ENCODE peak calls at places on chromosome 15, in ten cellular contexts. One of them, this sample, is unnamed. For H3K4me1, the result is how much of the 10 kb centered on the place peaks cover.

GRCh38 chr15:69410290-69410874 is 3.8 kb upstream of the KIF23 start:
- DNase-seq in Caco-2: peak
- DNase-seq in suprapubic skin: no peak
- DNase-seq in adipocyte: peak
- DNase-seq in breast epithelium: peak
- DNase-seq in trophoblast cell: no peak
- DNase-seq in neuronal stem cell: no peak
- DNase-seq in small intestine: peak
- DNase-seq in SJSA1: no peak
- DNase-seq in colonic mucosa: no peak
- DNase-seq in this sample: no peak

GRCh38 chr15:38631126-38632075 is 66.8 kb upstream of the RASGRP1 start:
- DNase-seq in trophoblast cell: no peak
- DNase-seq in breast epithelium: no peak
- DNase-seq in adipocyte: no peak
- DNase-seq in colonic mucosa: no peak
- DNase-seq in SJSA1: no peak
- DNase-seq in Caco-2: no peak
- DNase-seq in suprapubic skin: no peak
- DNase-seq in neuronal stem cell: no peak
- DNase-seq in small intestine: no peak
- DNase-seq in this sample: no peak

GRCh38 chr15:34271493-34271892 is 46.7 kb downstream of the EMC4 start:
- DNase-seq in neuronal stem cell: no peak
- DNase-seq in trophoblast cell: peak
- DNase-seq in adipocyte: peak
- DNase-seq in Caco-2: no peak
- DNase-seq in SJSA1: no peak
- DNase-seq in breast epithelium: no peak
- DNase-seq in colonic mucosa: no peak
- DNase-seq in small intestine: no peak
- DNase-seq in suprapubic skin: no peak
- DNase-seq in this sample: no peak

GRCh38 chr15:78069052-78069414 is 8.5 kb downstream of the TBC1D2B start:
- DNase-seq in colonic mucosa: no peak
- DNase-seq in trophoblast cell: no peak
- DNase-seq in small intestine: no peak
- DNase-seq in Caco-2: no peak
- DNase-seq in suprapubic skin: no peak
- DNase-seq in adipocyte: no peak
- DNase-seq in neuronal stem cell: no peak
- DNase-seq in breast epithelium: no peak
- DNase-seq in SJSA1: no peak
- DNase-seq in this sample: no peak

GRCh38 chr15:42576776-42577175 is 1.4 kb downstream of the STARD9 start:
- DNase-seq in suprapubic skin: no peak
- DNase-seq in breast epithelium: no peak
- DNase-seq in Caco-2: no peak
- DNase-seq in neuronal stem cell: no peak
- DNase-seq in colonic mucosa: no peak
- DNase-seq in SJSA1: no peak
- DNase-seq in trophoblast cell: no peak
- DNase-seq in adipocyte: no peak
- DNase-seq in small intestine: no peak
- DNase-seq in this sample: no peak

GRCh38 chr15:65184305-65184943 is 718 bp downstream of the CLPX start:
- DNase-seq in small intestine: peak
- DNase-seq in SJSA1: peak
- DNase-seq in breast epithelium: peak
- DNase-seq in Caco-2: peak
- DNase-seq in adipocyte: peak
- DNase-seq in neuronal stem cell: peak
- DNase-seq in trophoblast cell: peak
- DNase-seq in colonic mucosa: peak
- DNase-seq in suprapubic skin: peak
- DNase-seq in this sample: peak

GRCh38 chr15:64763462-64763861 is 11.9 kb downstream of the RBPMS2 start:
- DNase-seq in SJSA1: no peak
- DNase-seq in trophoblast cell: no peak
- DNase-seq in adipocyte: no peak
- DNase-seq in small intestine: no peak
- DNase-seq in Caco-2: no peak
- DNase-seq in breast epithelium: no peak
- DNase-seq in neuronal stem cell: no peak
- DNase-seq in suprapubic skin: no peak
- DNase-seq in colonic mucosa: no peak
- DNase-seq in this sample: no peak

GRCh38 chr15:85171736-85172135 is 190.1 kb downstream of the PDE8A start:
- DNase-seq in colonic mucosa: no peak
- DNase-seq in trophoblast cell: no peak
- DNase-seq in Caco-2: no peak
- DNase-seq in suprapubic skin: no peak
- DNase-seq in small intestine: no peak
- DNase-seq in breast epithelium: no peak
- DNase-seq in SJSA1: no peak
- DNase-seq in neuronal stem cell: no peak
- DNase-seq in adipocyte: no peak
- DNase-seq in this sample: no peak

GRCh38 chr15:58477228-58477627 is 45.4 kb downstream of the LIPC start:
- DNase-seq in adipocyte: no peak
- DNase-seq in SJSA1: no peak
- DNase-seq in trophoblast cell: no peak
- DNase-seq in neuronal stem cell: no peak
- DNase-seq in small intestine: no peak
- DNase-seq in colonic mucosa: no peak
- DNase-seq in breast epithelium: no peak
- DNase-seq in suprapubic skin: peak
- DNase-seq in Caco-2: no peak
- DNase-seq in this sample: no peak
- H3K4me1 ChIP-seq in adipocyte: under half
- H3K4me1 ChIP-seq in SJSA1: under half
- H3K4me1 ChIP-seq in trophoblast cell: under half
- H3K4me1 ChIP-seq in neuronal stem cell: under half
- H3K4me1 ChIP-seq in small intestine: under half
- H3K4me1 ChIP-seq in colonic mucosa: under half
- H3K4me1 ChIP-seq in breast epithelium: under half
- H3K4me1 ChIP-seq in suprapubic skin: under half
- H3K4me1 ChIP-seq in Caco-2: under half
- H3K4me1 ChIP-seq in this sample: half or more

GRCh38 chr15:40334941-40335795 is 5.6 kb downstream of the CCDC9B start:
- DNase-seq in Caco-2: peak
- DNase-seq in suprapubic skin: no peak
- DNase-seq in neuronal stem cell: no peak
- DNase-seq in breast epithelium: no peak
- DNase-seq in small intestine: peak
- DNase-seq in adipocyte: no peak
- DNase-seq in SJSA1: no peak
- DNase-seq in colonic mucosa: peak
- DNase-seq in trophoblast cell: no peak
- DNase-seq in this sample: no peak

GRCh38 chr15:40334541-40334940 is 6.2 kb downstream of the CCDC9B start:
- DNase-seq in neuronal stem cell: no peak
- DNase-seq in SJSA1: no peak
- DNase-seq in breast epithelium: no peak
- DNase-seq in adipocyte: no peak
- DNase-seq in small intestine: no peak
- DNase-seq in Caco-2: no peak
- DNase-seq in suprapubic skin: no peak
- DNase-seq in trophoblast cell: no peak
- DNase-seq in colonic mucosa: no peak
- DNase-seq in this sample: no peak

GRCh38 chr15:40337597-40337996 is 3.1 kb downstream of the CCDC9B start:
- DNase-seq in colonic mucosa: no peak
- DNase-seq in adipocyte: no peak
- DNase-seq in small intestine: no peak
- DNase-seq in breast epithelium: no peak
- DNase-seq in suprapubic skin: no peak
- DNase-seq in neuronal stem cell: no peak
- DNase-seq in SJSA1: no peak
- DNase-seq in Caco-2: no peak
- DNase-seq in trophoblast cell: no peak
- DNase-seq in this sample: no peak

GRCh38 chr15:40338041-40338657 is 2.6 kb downstream of the CCDC9B start:
- DNase-seq in breast epithelium: no peak
- DNase-seq in trophoblast cell: peak
- DNase-seq in SJSA1: peak
- DNase-seq in small intestine: peak
- DNase-seq in neuronal stem cell: peak
- DNase-seq in Caco-2: peak
- DNase-seq in suprapubic skin: no peak
- DNase-seq in adipocyte: peak
- DNase-seq in colonic mucosa: peak
- DNase-seq in this sample: peak

DNA sequence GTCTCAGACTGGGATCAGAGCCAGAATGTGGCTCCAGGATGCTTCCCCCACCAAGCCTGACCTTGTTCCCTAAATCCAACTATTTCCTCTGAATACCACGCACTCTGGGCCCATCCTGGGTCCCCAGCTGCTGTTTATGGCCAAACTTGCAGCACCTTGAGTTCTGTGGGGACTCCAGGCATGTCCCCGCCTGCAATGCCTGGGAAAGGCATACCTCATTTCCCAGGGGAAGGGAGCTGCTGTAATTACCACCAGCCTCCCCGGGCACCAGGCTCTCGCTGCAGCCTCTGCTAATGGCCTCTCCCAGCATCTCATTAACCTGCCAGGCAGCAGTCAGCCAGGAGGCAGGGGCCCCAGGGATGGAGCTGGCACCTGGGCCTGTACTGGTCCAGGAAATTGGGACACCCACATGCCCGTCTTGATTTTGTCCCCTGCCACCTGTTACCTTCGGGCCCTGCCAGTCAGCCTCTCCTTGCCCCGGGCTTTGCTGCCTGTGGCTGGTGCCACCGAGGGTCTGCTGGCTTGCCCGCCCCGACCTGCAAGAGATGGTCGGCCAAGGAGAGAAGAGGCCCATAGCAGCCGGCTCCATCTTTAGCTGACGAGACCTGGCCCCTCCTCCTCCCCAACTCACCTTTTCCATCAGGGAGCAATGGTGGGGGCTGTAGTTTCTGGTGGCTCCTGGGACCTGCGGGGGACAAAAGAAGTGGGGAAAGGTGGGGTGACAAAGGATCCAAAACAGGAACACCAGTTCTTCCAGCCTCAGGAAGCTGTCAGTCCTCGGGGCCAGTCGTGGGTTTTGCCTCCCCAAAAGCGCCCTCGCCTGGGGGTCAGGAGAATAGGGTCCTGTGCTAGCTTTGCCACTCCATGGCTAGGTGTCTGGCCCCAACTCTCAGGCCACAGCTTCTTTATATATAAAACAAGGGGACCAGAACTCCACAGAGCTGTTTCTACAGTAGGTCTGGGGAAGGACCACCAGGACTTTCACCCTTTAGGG is 4.3 kb downstream of the CCDC9B start:
- DNase-seq in Caco-2: no peak
- DNase-seq in small intestine: no peak
- DNase-seq in SJSA1: no peak
- DNase-seq in breast epithelium: no peak
- DNase-seq in adipocyte: no peak
- DNase-seq in trophoblast cell: no peak
- DNase-seq in suprapubic skin: no peak
- DNase-seq in colonic mucosa: peak
- DNase-seq in neuronal stem cell: no peak
- DNase-seq in this sample: no peak
- H3K4me1 ChIP-seq in Caco-2: under half
- H3K4me1 ChIP-seq in small intestine: under half
- H3K4me1 ChIP-seq in SJSA1: half or more
- H3K4me1 ChIP-seq in breast epithelium: half or more
- H3K4me1 ChIP-seq in adipocyte: half or more
- H3K4me1 ChIP-seq in trophoblast cell: under half
- H3K4me1 ChIP-seq in suprapubic skin: half or more
- H3K4me1 ChIP-seq in colonic mucosa: under half
- H3K4me1 ChIP-seq in neuronal stem cell: under half
- H3K4me1 ChIP-seq in this sample: half or more

GRCh38 chr15:76932090-76932966 is 779 bp downstream of the RCN2 start:
- DNase-seq in colonic mucosa: no peak
- DNase-seq in adipocyte: peak
- DNase-seq in neuronal stem cell: no peak
- DNase-seq in Caco-2: no peak
- DNase-seq in trophoblast cell: no peak
- DNase-seq in SJSA1: no peak
- DNase-seq in breast epithelium: no peak
- DNase-seq in suprapubic skin: no peak
- DNase-seq in small intestine: peak
- DNase-seq in this sample: no peak

GRCh38 chr15:76930831-76931396 is 635 bp upstream of the RCN2 start:
- DNase-seq in small intestine: no peak
- DNase-seq in SJSA1: no peak
- DNase-seq in adipocyte: no peak
- DNase-seq in trophoblast cell: no peak
- DNase-seq in neuronal stem cell: peak
- DNase-seq in Caco-2: no peak
- DNase-seq in suprapubic skin: no peak
- DNase-seq in colonic mucosa: no peak
- DNase-seq in breast epithelium: no peak
- DNase-seq in this sample: no peak

GRCh38 chr15:76931397-76932089 is at the start of gene RCN2:
- DNase-seq in colonic mucosa: peak
- DNase-seq in suprapubic skin: peak
- DNase-seq in breast epithelium: peak
- DNase-seq in trophoblast cell: peak
- DNase-seq in Caco-2: peak
- DNase-seq in neuronal stem cell: peak
- DNase-seq in adipocyte: peak
- DNase-seq in small intestine: peak
- DNase-seq in SJSA1: peak
- DNase-seq in this sample: peak

GRCh38 chr15:76929011-76929760 is 2.4 kb upstream of the RCN2 start:
- DNase-seq in SJSA1: no peak
- DNase-seq in trophoblast cell: no peak
- DNase-seq in neuronal stem cell: no peak
- DNase-seq in small intestine: no peak
- DNase-seq in Caco-2: no peak
- DNase-seq in breast epithelium: no peak
- DNase-seq in suprapubic skin: no peak
- DNase-seq in colonic mucosa: no peak
- DNase-seq in adipocyte: no peak
- DNase-seq in this sample: no peak

DNA sequence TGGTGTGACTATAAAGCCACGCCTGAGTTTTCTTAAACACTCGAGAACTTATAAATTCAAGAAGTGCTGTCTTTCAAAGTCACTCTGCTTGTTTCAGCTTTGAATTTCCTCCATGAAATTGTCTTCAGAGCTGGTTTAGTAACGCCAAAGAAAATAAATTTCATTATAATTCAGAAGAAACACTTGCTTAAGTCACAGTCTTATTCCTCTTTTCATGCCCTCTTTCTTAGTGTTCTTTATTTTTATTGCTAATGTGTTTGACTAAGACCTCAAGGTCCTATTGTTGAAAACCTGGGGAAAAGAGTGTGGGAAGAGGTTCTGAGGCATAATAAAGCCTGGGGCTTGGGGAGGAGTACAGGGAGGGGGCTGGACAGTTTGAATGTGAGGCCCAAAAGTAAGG is 3.3 kb upstream of the RCN2 start:
- DNase-seq in Caco-2: no peak
- DNase-seq in neuronal stem cell: no peak
- DNase-seq in adipocyte: no peak
- DNase-seq in SJSA1: no peak
- DNase-seq in breast epithelium: no peak
- DNase-seq in small intestine: no peak
- DNase-seq in colonic mucosa: no peak
- DNase-seq in trophoblast cell: no peak
- DNase-seq in suprapubic skin: no peak
- DNase-seq in this sample: no peak
- H3K4me1 ChIP-seq in Caco-2: under half
- H3K4me1 ChIP-seq in neuronal stem cell: under half
- H3K4me1 ChIP-seq in adipocyte: under half
- H3K4me1 ChIP-seq in SJSA1: under half
- H3K4me1 ChIP-seq in breast epithelium: under half
- H3K4me1 ChIP-seq in small intestine: under half
- H3K4me1 ChIP-seq in colonic mucosa: under half
- H3K4me1 ChIP-seq in trophoblast cell: under half
- H3K4me1 ChIP-seq in suprapubic skin: under half
- H3K4me1 ChIP-seq in this sample: under half

GRCh38 chr15:66782785-66783184 is 80.7 kb downstream of the SMAD6 start:
- DNase-seq in Caco-2: no peak
- DNase-seq in small intestine: no peak
- DNase-seq in colonic mucosa: no peak
- DNase-seq in neuronal stem cell: no peak
- DNase-seq in SJSA1: no peak
- DNase-seq in suprapubic skin: no peak
- DNase-seq in trophoblast cell: no peak
- DNase-seq in breast epithelium: no peak
- DNase-seq in adipocyte: no peak
- DNase-seq in this sample: no peak
- H3K4me1 ChIP-seq in Caco-2: under half
- H3K4me1 ChIP-seq in small intestine: under half
- H3K4me1 ChIP-seq in colonic mucosa: under half
- H3K4me1 ChIP-seq in neuronal stem cell: under half
- H3K4me1 ChIP-seq in SJSA1: half or more
- H3K4me1 ChIP-seq in suprapubic skin: under half
- H3K4me1 ChIP-seq in trophoblast cell: under half
- H3K4me1 ChIP-seq in breast epithelium: under half
- H3K4me1 ChIP-seq in adipocyte: under half
- H3K4me1 ChIP-seq in this sample: under half

This sample was measured in stomach.